ENCODE peak calls at places on chromosomes 3 and 15, in five cellular contexts. P is adrenal gland, Z is stomach, N is ovary, F is tibial nerve. K is an unnamed sample. For H3K4me1 and H3K9me3, the result is how much of the 10 kb centered on the place peaks cover.

GRCh38 chr3:146160233-146160963 is 586 bp downstream of the PLOD2 start:
- DNase-seq in P (peak), Z (peak), N (peak), F (peak), K (peak)

GRCh38 chr3:42257007-42257406 is 9.0 kb downstream of the CCK start:
- DNase-seq in N (no peak), F (no peak), P (no peak), Z (no peak), K (no peak)

GRCh38 chr15:63256433-63256884 is 20.9 kb upstream of the APH1B start:
- DNase-seq in N (no peak), F (no peak), P (no peak), Z (no peak), K (no peak)

GRCh38 chr3:23264413-23264812 is 61.3 kb downstream of the UBE2E2 start:
- DNase-seq in F (no peak), P (no peak), N (no peak), Z (no peak), K (no peak)

GRCh38 chr15:61685971-61686370 is 374.3 kb downstream of the VPS13C start:
- DNase-seq in N (no peak), Z (no peak), P (no peak), F (no peak), K (peak)

GRCh38 chr3:154900777-154901176 is 179.3 kb upstream of the MME start:
- DNase-seq in P (no peak), F (no peak), Z (no peak), N (no peak), K (no peak)

GRCh38 chr15:23687143-23687470 is at the start of gene NDN:
- DNase-seq in Z (peak), F (no peak), N (peak), P (peak), K (no peak)

GRCh38 chr3:107111889-107112288 is 265.4 kb upstream of the CCDC54 start:
- DNase-seq in N (no peak), P (no peak), Z (no peak), F (no peak), K (no peak)

GRCh38 chr15:62624541-62625399 is 417.8 kb upstream of the TPM1 start:
- DNase-seq in Z (no peak), F (no peak), N (peak), P (peak), K (no peak)

GRCh38 chr3:21477896-21478295 is 273.1 kb downstream of the ZNF385D start:
- DNase-seq in N (no peak), F (no peak), Z (no peak), P (no peak), K (no peak)

GRCh38 chr3:12350151-12350813 is 61.4 kb downstream of the PPARG start:
- DNase-seq in Z (peak), F (peak), N (peak), P (peak), K (peak)

GRCh38 chr15:81789403-81789802 is 256.4 kb downstream of the MEX3B start:
- DNase-seq in Z (no peak), P (no peak), F (no peak), N (no peak), K (peak)

GRCh38 chr15:74411686-74412085 is 22.1 kb downstream of the SEMA7A start:
- DNase-seq in F (no peak), N (no peak), P (peak), Z (no peak), K (no peak)

GRCh38 chr15:45106002-45106790 is 7.8 kb downstream of the DUOX2 start:
- DNase-seq in Z (peak), F (no peak), P (no peak), N (no peak), K (no peak)

GRCh38 chr3:4322635-4323034 is 19.5 kb downstream of the SETMAR start:
- DNase-seq in Z (no peak), N (no peak), F (no peak), P (no peak), K (no peak)

GRCh38 chr3:150022406-150023238 is 51.9 kb upstream of the PFN2 start:
- DNase-seq in P (no peak), F (no peak), Z (no peak), N (no peak), K (no peak)

GRCh38 chr15:93126496-93127083 is 37.6 kb upstream of the RGMA start:
- DNase-seq in P (peak), F (peak), N (no peak), Z (no peak), K (no peak)

GRCh38 chr3:183116051-183116614 is 16.8 kb upstream of the MCCC1 start:
- DNase-seq in F (no peak), Z (peak), N (no peak), P (no peak), K (no peak)

GRCh38 chr3:55402886-55403605 is 84.1 kb downstream of the WNT5A start:
- DNase-seq in N (no peak), F (no peak), Z (no peak), P (no peak), K (no peak)

GRCh38 chr3:194397757-194398312 is 1.2 kb downstream of the GP5 start:
- DNase-seq in Z (no peak), N (no peak), P (no peak), F (no peak), K (no peak)

GRCh38 chr3:145578465-145578864 is 582.5 kb downstream of the PLOD2 start:
- DNase-seq in Z (no peak), F (no peak), P (no peak), N (no peak), K (no peak)

GRCh38 chr15:75104804-75105557 is 81.6 kb downstream of the PPCDC start:
- DNase-seq in N (no peak), P (peak), Z (no peak), F (peak), K (no peak)

GRCh38 chr3:108062051-108062450 is 28.8 kb downstream of the CD47 start:
- DNase-seq in P (no peak), N (no peak), Z (no peak), F (no peak), K (no peak)

GRCh38 chr3:141218204-141218603 is 13.4 kb upstream of the PXYLP1 start:
- DNase-seq in P (no peak), F (no peak), N (no peak), Z (no peak), K (no peak)

GRCh38 chr3:123068227-123069020 is 1.6 kb downstream of the PDIA5 start:
- DNase-seq in P (peak), N (no peak), F (no peak), Z (peak), K (no peak)

GRCh38 chr3:14461748-14462324 is 59.4 kb downstream of the SLC6A6 start:
- DNase-seq in P (peak), N (no peak), Z (peak), F (no peak), K (no peak)

GRCh38 chr3:58535531-58536500 is 1.2 kb downstream of the ACOX2 start:
- DNase-seq in P (no peak), F (no peak), Z (peak), N (no peak), K (peak)

GRCh38 chr3:132196113-132196512 is 121.1 kb upstream of the ACP3 start:
- DNase-seq in Z (no peak), P (peak), N (no peak), F (no peak), K (no peak)
- H3K4me1 ChIP-seq in Z (under half), P (under half), N (under half), F (under half), K (under half)

DNA sequence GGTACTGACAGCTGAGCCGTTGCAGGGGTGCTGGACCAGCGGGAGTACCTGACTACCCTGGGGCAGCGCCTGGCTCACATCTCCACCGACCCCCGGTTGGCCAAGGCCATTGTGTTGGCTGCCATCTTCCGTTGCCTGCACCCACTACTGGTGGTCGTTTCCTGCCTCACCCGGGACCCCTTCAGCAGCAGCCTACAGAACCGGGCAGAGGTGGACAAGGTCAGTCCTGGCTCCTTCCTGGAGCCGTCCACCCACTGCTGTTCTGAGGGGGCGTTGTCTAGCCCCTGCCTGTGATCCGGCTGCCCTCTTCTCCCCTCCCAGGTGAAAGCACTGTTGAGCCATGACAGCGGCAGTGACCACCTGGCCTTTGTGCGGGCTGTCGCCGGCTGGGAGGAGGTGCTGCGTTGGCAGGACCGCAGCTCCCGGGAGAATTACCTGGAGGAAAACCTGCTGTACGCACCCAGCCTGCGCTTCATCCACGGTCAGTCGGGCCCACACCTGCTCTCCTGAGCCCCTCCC is 45.7 kb downstream of the DHX30 start:
- DNase-seq in N (no peak), F (no peak), P (no peak), Z (no peak), K (no peak)
- TF ChIP-seq POLR2A in N (no peak), F (no peak), P (no peak), Z (no peak), K (no peak)

DNA sequence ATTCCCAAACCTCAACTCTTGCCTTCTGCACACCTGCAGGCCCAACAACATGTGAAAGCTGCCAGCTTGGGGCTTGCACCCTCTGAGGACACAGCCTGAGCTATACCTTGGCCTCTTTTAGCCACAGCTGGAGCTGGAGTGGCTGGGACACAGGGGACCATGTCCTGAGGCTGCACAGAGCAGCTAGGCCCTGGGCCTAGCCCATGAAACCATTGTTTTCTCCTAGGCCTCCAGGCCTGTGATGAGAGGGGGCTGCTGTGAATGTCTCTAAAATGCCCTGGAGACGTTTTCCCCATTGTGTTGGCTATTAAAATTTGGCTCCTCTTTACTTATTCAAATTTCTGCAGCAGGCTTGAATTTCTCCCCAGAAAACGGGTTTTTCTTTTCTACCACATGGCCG is 7.2 kb downstream of the ZKSCAN7 start:
- DNase-seq in N (no peak), F (no peak), P (no peak), Z (no peak), K (no peak)
- H3K9me3 ChIP-seq in N (under half), F (under half), P (under half), Z (under half), K (under half)

DNA sequence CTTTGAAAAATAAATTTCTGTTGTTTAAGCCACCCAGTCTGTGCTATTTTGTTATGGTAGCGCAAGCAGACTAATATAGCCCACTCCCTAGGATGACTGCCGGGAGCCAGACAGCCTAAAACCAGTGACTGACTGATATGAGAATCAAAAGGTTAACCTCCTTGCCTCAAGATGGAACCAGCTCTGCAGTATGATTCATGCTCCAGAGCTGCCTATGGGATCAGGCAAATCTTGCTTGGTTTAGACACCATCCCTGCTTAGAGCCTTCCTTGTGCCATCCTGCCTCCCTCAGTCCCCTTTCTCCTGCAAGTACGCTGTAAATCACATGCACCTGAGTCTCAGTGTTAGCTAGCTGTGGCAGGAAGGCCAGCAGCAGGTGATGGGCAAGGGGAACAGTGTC is 39.3 kb downstream of the TRANK1 start:
- DNase-seq in P (no peak), F (no peak), Z (no peak), N (no peak), K (peak)
- H3K4me1 ChIP-seq in P (under half), F (under half), Z (under half), N (under half), K (under half)